ENCODE peak calls at places on chromosomes 4 and X, in five cellular contexts. B, L, D, V and J are unnamed samples.

GRCh38 chr4:14636563-14636962 is 365.7 kb upstream of the CPEB2 start:
- DNase-seq in D (no peak), V (no peak), B (no peak), L (no peak), J (no peak)

GRCh38 chrX:112851161-112851779 is 10.6 kb upstream of the AMOT start:
- DNase-seq in V (no peak), D (no peak), L (peak; percentile 93), B (no peak), J (no peak)

GRCh38 chr4:7384929-7385890 is 49.5 kb downstream of the PSAPL1 start:
- DNase-seq in V (peak; percentile 43), L (peak; percentile 9), B (no peak), D (no peak), J (no peak)

GRCh38 chr4:153258750-153259149 is 54.5 kb downstream of the TRIM2 start:
- DNase-seq in B (no peak), V (no peak), L (peak; percentile 28), D (no peak), J (no peak)

GRCh38 chr4:113446019-113446418 is 315.5 kb downstream of the CAMK2D start:
- DNase-seq in L (peak; percentile 47), D (peak; percentile 81), B (no peak), V (no peak), J (no peak)

GRCh38 chr4:6109842-6110560 is 90.3 kb downstream of the JAKMIP1 start:
- DNase-seq in B (no peak), L (peak; percentile 81), V (peak; percentile 54), D (no peak), J (no peak)

GRCh38 chrX:17814557-17814956 is 46.5 kb downstream of the RAI2 start:
- DNase-seq in L (no peak), D (peak; percentile 36), V (no peak), B (no peak), J (no peak)

GRCh38 chrX:47160781-47161180 is 15.8 kb downstream of the RBM10 start:
- DNase-seq in D (no peak), V (no peak), B (no peak), L (no peak), J (no peak)

GRCh38 chr4:138646383-138646782 is 369.2 kb upstream of the NOCT start:
- DNase-seq in L (no peak), D (no peak), V (no peak), B (no peak), J (no peak)

GRCh38 chr4:140243345-140243753 is 89.4 kb upstream of the MAML3 start:
- DNase-seq in L (peak; percentile 93), V (no peak), B (no peak), D (no peak), J (no peak)

GRCh38 chr4:128287159-128287870 is at the start of gene PGRMC2:
- DNase-seq in B (no peak), L (peak; percentile 70), D (no peak), V (no peak), J (no peak)

GRCh38 chr4:8241895-8242696 is 27.5 kb upstream of the HTRA3 start:
- DNase-seq in B (peak; percentile 92), V (peak; percentile 97), D (peak; percentile 89), L (peak; percentile 83), J (peak; percentile 64)

GRCh38 chrX:101078716-101079115 is at the start of gene TMEM35A:
- DNase-seq in B (no peak), D (peak; percentile 17), V (no peak), L (peak; percentile 61), J (no peak)

GRCh38 chrX:41695464-41695863 is 6.7 kb downstream of the GPR34 start:
- DNase-seq in V (no peak), L (no peak), D (no peak), B (no peak), J (no peak)

GRCh38 chr4:8351931-8352367 is 82.4 kb downstream of the HTRA3 start:
- DNase-seq in B (no peak), V (no peak), L (peak; percentile 43), D (no peak), J (no peak)